ENCODE peak calls at places on chromosomes 5 and 9, in nine cellular contexts. One of them, this sample, is unnamed.
A peak's percentile ranks its signal among the peaks of the same experiment; 100 is the strongest.

GRCh38 chr5:168301593-168302388 is 10.3 kb downstream of the WWC1 start:
- DNase-seq in left lung: peak; percentile 50
- DNase-seq in mammary epithelial cell: peak; percentile 77
- DNase-seq in tibial nerve: no peak
- DNase-seq in heart right ventricle: no peak
- DNase-seq in thoracic aorta: no peak
- DNase-seq in keratinocyte: peak; percentile 71
- DNase-seq in CD4-positive, CD25-positive, alpha-beta regulatory T cell: no peak
- DNase-seq in spleen: no peak
- DNase-seq in this sample: no peak

GRCh38 chr9:111831371-111832108 is 36.8 kb upstream of the SHOC1 start:
- DNase-seq in left lung: no peak
- DNase-seq in mammary epithelial cell: peak; percentile 85
- DNase-seq in tibial nerve: no peak
- DNase-seq in heart right ventricle: no peak
- DNase-seq in thoracic aorta: no peak
- DNase-seq in keratinocyte: no peak
- DNase-seq in CD4-positive, CD25-positive, alpha-beta regulatory T cell: no peak
- DNase-seq in spleen: no peak
- DNase-seq in this sample: no peak

GRCh38 chr5:93100433-93100832 is 480.6 kb downstream of the NR2F1-AS1 start:
- DNase-seq in left lung: no peak
- DNase-seq in mammary epithelial cell: peak; percentile 23
- DNase-seq in tibial nerve: no peak
- DNase-seq in heart right ventricle: no peak
- DNase-seq in thoracic aorta: no peak
- DNase-seq in keratinocyte: no peak
- DNase-seq in CD4-positive, CD25-positive, alpha-beta regulatory T cell: no peak
- DNase-seq in spleen: no peak
- DNase-seq in this sample: no peak

GRCh38 chr9:136438909-136439549 is 616 bp downstream of the INPP5E start:
- DNase-seq in left lung: no peak
- DNase-seq in mammary epithelial cell: peak; percentile 59
- DNase-seq in tibial nerve: no peak
- DNase-seq in heart right ventricle: no peak
- DNase-seq in thoracic aorta: no peak
- DNase-seq in keratinocyte: no peak
- DNase-seq in CD4-positive, CD25-positive, alpha-beta regulatory T cell: peak; percentile 41
- DNase-seq in spleen: peak; percentile 87
- DNase-seq in this sample: no peak

GRCh38 chr9:126650830-126651341 is 37.2 kb downstream of the LMX1B start:
- DNase-seq in left lung: no peak
- DNase-seq in mammary epithelial cell: no peak
- DNase-seq in tibial nerve: no peak
- DNase-seq in heart right ventricle: no peak
- DNase-seq in thoracic aorta: no peak
- DNase-seq in keratinocyte: no peak
- DNase-seq in CD4-positive, CD25-positive, alpha-beta regulatory T cell: no peak
- DNase-seq in spleen: no peak
- DNase-seq in this sample: no peak

GRCh38 chr9:5042661-5043178 is 57.6 kb downstream of the JAK2 start:
- DNase-seq in left lung: no peak
- DNase-seq in mammary epithelial cell: no peak
- DNase-seq in tibial nerve: no peak
- DNase-seq in heart right ventricle: no peak
- DNase-seq in thoracic aorta: no peak
- DNase-seq in keratinocyte: no peak
- DNase-seq in CD4-positive, CD25-positive, alpha-beta regulatory T cell: peak; percentile 3
- DNase-seq in spleen: peak; percentile 70
- DNase-seq in this sample: no peak

GRCh38 chr5:176664886-176665285 is 17.6 kb downstream of the TSPAN17 start:
- DNase-seq in left lung: no peak
- DNase-seq in mammary epithelial cell: no peak
- DNase-seq in tibial nerve: no peak
- DNase-seq in heart right ventricle: no peak
- DNase-seq in thoracic aorta: no peak
- DNase-seq in keratinocyte: no peak
- DNase-seq in CD4-positive, CD25-positive, alpha-beta regulatory T cell: no peak
- DNase-seq in spleen: no peak
- DNase-seq in this sample: no peak

GRCh38 chr9:115604831-115605483 is 487.0 kb upstream of the TNC start:
- DNase-seq in left lung: no peak
- DNase-seq in mammary epithelial cell: peak; percentile 91
- DNase-seq in tibial nerve: no peak
- DNase-seq in heart right ventricle: peak; percentile 5
- DNase-seq in thoracic aorta: no peak
- DNase-seq in keratinocyte: peak; percentile 45
- DNase-seq in CD4-positive, CD25-positive, alpha-beta regulatory T cell: no peak
- DNase-seq in spleen: no peak
- DNase-seq in this sample: no peak

GRCh38 chr9:126474201-126474765 is 139.4 kb upstream of the LMX1B start:
- DNase-seq in left lung: no peak
- DNase-seq in mammary epithelial cell: no peak
- DNase-seq in tibial nerve: no peak
- DNase-seq in heart right ventricle: no peak
- DNase-seq in thoracic aorta: no peak
- DNase-seq in keratinocyte: no peak
- DNase-seq in CD4-positive, CD25-positive, alpha-beta regulatory T cell: no peak
- DNase-seq in spleen: no peak
- DNase-seq in this sample: no peak

GRCh38 chr9:16867571-16868311 is 2.7 kb downstream of the BNC2 start:
- DNase-seq in left lung: no peak
- DNase-seq in mammary epithelial cell: no peak
- DNase-seq in tibial nerve: peak; percentile 38
- DNase-seq in heart right ventricle: no peak
- DNase-seq in thoracic aorta: no peak
- DNase-seq in keratinocyte: peak; percentile 0
- DNase-seq in CD4-positive, CD25-positive, alpha-beta regulatory T cell: no peak
- DNase-seq in spleen: no peak
- DNase-seq in this sample: peak; percentile 29

GRCh38 chr9:29176231-29176630 is 1603.0 kb upstream of the C9orf72 start:
- DNase-seq in left lung: no peak
- DNase-seq in mammary epithelial cell: no peak
- DNase-seq in tibial nerve: no peak
- DNase-seq in heart right ventricle: no peak
- DNase-seq in thoracic aorta: no peak
- DNase-seq in keratinocyte: no peak
- DNase-seq in CD4-positive, CD25-positive, alpha-beta regulatory T cell: no peak
- DNase-seq in spleen: no peak
- DNase-seq in this sample: no peak

GRCh38 chr9:26261503-26262330 is 583.5 kb upstream of the TUSC1 start:
- DNase-seq in left lung: no peak
- DNase-seq in mammary epithelial cell: peak; percentile 64
- DNase-seq in tibial nerve: no peak
- DNase-seq in heart right ventricle: no peak
- DNase-seq in thoracic aorta: no peak
- DNase-seq in keratinocyte: no peak
- DNase-seq in CD4-positive, CD25-positive, alpha-beta regulatory T cell: no peak
- DNase-seq in spleen: no peak
- DNase-seq in this sample: no peak

GRCh38 chr9:6955251-6955921 is 197.6 kb downstream of the KDM4C start:
- DNase-seq in left lung: no peak
- DNase-seq in mammary epithelial cell: no peak
- DNase-seq in tibial nerve: no peak
- DNase-seq in heart right ventricle: no peak
- DNase-seq in thoracic aorta: no peak
- DNase-seq in keratinocyte: no peak
- DNase-seq in CD4-positive, CD25-positive, alpha-beta regulatory T cell: no peak
- DNase-seq in spleen: no peak
- DNase-seq in this sample: no peak

GRCh38 chr5:90939208-90939607 is 380.6 kb downstream of the ADGRV1 start:
- DNase-seq in left lung: no peak
- DNase-seq in mammary epithelial cell: no peak
- DNase-seq in tibial nerve: no peak
- DNase-seq in heart right ventricle: no peak
- DNase-seq in thoracic aorta: no peak
- DNase-seq in keratinocyte: no peak
- DNase-seq in CD4-positive, CD25-positive, alpha-beta regulatory T cell: no peak
- DNase-seq in spleen: no peak
- DNase-seq in this sample: no peak

GRCh38 chr5:78881884-78882283 is 103.2 kb downstream of the ARSB start:
- DNase-seq in left lung: no peak
- DNase-seq in mammary epithelial cell: no peak
- DNase-seq in tibial nerve: no peak
- DNase-seq in heart right ventricle: no peak
- DNase-seq in thoracic aorta: no peak
- DNase-seq in keratinocyte: no peak
- DNase-seq in CD4-positive, CD25-positive, alpha-beta regulatory T cell: no peak
- DNase-seq in spleen: no peak
- DNase-seq in this sample: no peak

GRCh38 chr5:42494414-42494813 is 71.2 kb downstream of the GHR start:
- DNase-seq in left lung: no peak
- DNase-seq in mammary epithelial cell: peak; percentile 29
- DNase-seq in tibial nerve: no peak
- DNase-seq in heart right ventricle: no peak
- DNase-seq in thoracic aorta: no peak
- DNase-seq in keratinocyte: no peak
- DNase-seq in CD4-positive, CD25-positive, alpha-beta regulatory T cell: no peak
- DNase-seq in spleen: no peak
- DNase-seq in this sample: no peak

DNA sequence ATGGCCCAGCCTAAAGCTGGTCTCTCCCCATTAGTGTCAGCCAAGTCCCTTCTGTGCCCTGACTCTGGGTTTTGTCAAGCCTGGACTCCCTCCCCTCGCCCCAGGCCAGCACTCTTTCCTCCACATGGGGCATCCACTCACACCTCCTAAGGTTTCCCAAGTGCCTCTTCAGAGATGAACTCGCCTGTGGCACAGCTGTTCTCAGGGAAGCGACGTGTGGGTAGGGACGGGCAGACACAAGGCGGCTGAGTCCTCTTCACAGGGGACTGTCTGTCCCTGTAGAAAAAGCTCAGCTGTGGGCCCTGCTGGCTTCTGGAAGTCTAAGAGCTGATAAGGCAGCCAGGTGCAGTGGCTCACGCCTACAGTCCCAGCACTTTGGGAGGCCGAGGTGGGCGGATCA is 78.5 kb downstream of the CACNA1B start:
- DNase-seq in left lung: no peak
- DNase-seq in mammary epithelial cell: no peak
- DNase-seq in tibial nerve: no peak
- DNase-seq in heart right ventricle: no peak
- DNase-seq in thoracic aorta: no peak
- DNase-seq in keratinocyte: no peak
- DNase-seq in CD4-positive, CD25-positive, alpha-beta regulatory T cell: no peak
- DNase-seq in spleen: no peak
- DNase-seq in this sample: no peak
- H3K9me3 ChIP-seq in left lung: no peaks in the 10 kb centered on the region
- H3K9me3 ChIP-seq in mammary epithelial cell: peaks cover 4% of the 10 kb centered on the region
- H3K9me3 ChIP-seq in tibial nerve: no peaks in the 10 kb centered on the region
- H3K9me3 ChIP-seq in heart right ventricle: no peaks in the 10 kb centered on the region
- H3K9me3 ChIP-seq in thoracic aorta: no peaks in the 10 kb centered on the region
- H3K9me3 ChIP-seq in keratinocyte: no peaks in the 10 kb centered on the region
- H3K9me3 ChIP-seq in CD4-positive, CD25-positive, alpha-beta regulatory T cell: no peaks in the 10 kb centered on the region
- H3K9me3 ChIP-seq in spleen: no peaks in the 10 kb centered on the region
- H3K9me3 ChIP-seq in this sample: no peaks in the 10 kb centered on the region

GRCh38 chr9:134604834-134605233 is 36.8 kb upstream of the COL5A1 start:
- DNase-seq in left lung: no peak
- DNase-seq in mammary epithelial cell: no peak
- DNase-seq in tibial nerve: peak; percentile 3
- DNase-seq in heart right ventricle: peak; percentile 1
- DNase-seq in thoracic aorta: no peak
- DNase-seq in keratinocyte: no peak
- DNase-seq in CD4-positive, CD25-positive, alpha-beta regulatory T cell: no peak
- DNase-seq in spleen: no peak
- DNase-seq in this sample: no peak

GRCh38 chr9:134607971-134608370 is 33.6 kb upstream of the COL5A1 start:
- DNase-seq in left lung: peak; percentile 16
- DNase-seq in mammary epithelial cell: no peak
- DNase-seq in tibial nerve: no peak
- DNase-seq in heart right ventricle: no peak
- DNase-seq in thoracic aorta: no peak
- DNase-seq in keratinocyte: no peak
- DNase-seq in CD4-positive, CD25-positive, alpha-beta regulatory T cell: no peak
- DNase-seq in spleen: no peak
- DNase-seq in this sample: no peak

GRCh38 chr9:134605351-134605968 is 36.1 kb upstream of the COL5A1 start:
- DNase-seq in left lung: no peak
- DNase-seq in mammary epithelial cell: no peak
- DNase-seq in tibial nerve: peak; percentile 3
- DNase-seq in heart right ventricle: peak; percentile 3
- DNase-seq in thoracic aorta: no peak
- DNase-seq in keratinocyte: no peak
- DNase-seq in CD4-positive, CD25-positive, alpha-beta regulatory T cell: no peak
- DNase-seq in spleen: no peak
- DNase-seq in this sample: no peak

GRCh38 chr9:134606951-134607733 is 34.5 kb upstream of the COL5A1 start:
- DNase-seq in left lung: no peak
- DNase-seq in mammary epithelial cell: no peak
- DNase-seq in tibial nerve: no peak
- DNase-seq in heart right ventricle: peak; percentile 3
- DNase-seq in thoracic aorta: no peak
- DNase-seq in keratinocyte: no peak
- DNase-seq in CD4-positive, CD25-positive, alpha-beta regulatory T cell: no peak
- DNase-seq in spleen: peak; percentile 38
- DNase-seq in this sample: no peak

GRCh38 chr9:134605969-134606363 is 35.6 kb upstream of the COL5A1 start:
- DNase-seq in left lung: no peak
- DNase-seq in mammary epithelial cell: no peak
- DNase-seq in tibial nerve: no peak
- DNase-seq in heart right ventricle: no peak
- DNase-seq in thoracic aorta: no peak
- DNase-seq in keratinocyte: no peak
- DNase-seq in CD4-positive, CD25-positive, alpha-beta regulatory T cell: no peak
- DNase-seq in spleen: no peak
- DNase-seq in this sample: no peak
- H3K9me3 ChIP-seq in left lung: no peaks in the 10 kb centered on the region
- H3K9me3 ChIP-seq in mammary epithelial cell: peaks cover 7% of the 10 kb centered on the region
- H3K9me3 ChIP-seq in tibial nerve: no peaks in the 10 kb centered on the region
- H3K9me3 ChIP-seq in heart right ventricle: no peaks in the 10 kb centered on the region
- H3K9me3 ChIP-seq in thoracic aorta: no peaks in the 10 kb centered on the region
- H3K9me3 ChIP-seq in keratinocyte: peaks cover 2% of the 10 kb centered on the region
- H3K9me3 ChIP-seq in CD4-positive, CD25-positive, alpha-beta regulatory T cell: no peaks in the 10 kb centered on the region
- H3K9me3 ChIP-seq in spleen: peaks cover 5% of the 10 kb centered on the region
- H3K9me3 ChIP-seq in this sample: no peaks in the 10 kb centered on the region

GRCh38 chr5:179124853-179125788 is 64.9 kb downstream of the ZNF354C start:
- DNase-seq in left lung: peak; percentile 21
- DNase-seq in mammary epithelial cell: no peak
- DNase-seq in tibial nerve: no peak
- DNase-seq in heart right ventricle: no peak
- DNase-seq in thoracic aorta: no peak
- DNase-seq in keratinocyte: no peak
- DNase-seq in CD4-positive, CD25-positive, alpha-beta regulatory T cell: no peak
- DNase-seq in spleen: peak; percentile 57
- DNase-seq in this sample: no peak
- H3K9me3 ChIP-seq in left lung: peaks cover 59% of the 10 kb centered on the region
- H3K9me3 ChIP-seq in mammary epithelial cell: peaks cover 74% of the 10 kb centered on the region
- H3K9me3 ChIP-seq in tibial nerve: no peaks in the 10 kb centered on the region
- H3K9me3 ChIP-seq in heart right ventricle: peaks cover 3% of the 10 kb centered on the region
- H3K9me3 ChIP-seq in thoracic aorta: no peaks in the 10 kb centered on the region
- H3K9me3 ChIP-seq in keratinocyte: peaks cover 16% of the 10 kb centered on the region
- H3K9me3 ChIP-seq in CD4-positive, CD25-positive, alpha-beta regulatory T cell: no peaks in the 10 kb centered on the region
- H3K9me3 ChIP-seq in spleen: peaks cover 44% of the 10 kb centered on the region
- H3K9me3 ChIP-seq in this sample: no peaks in the 10 kb centered on the region

DNA sequence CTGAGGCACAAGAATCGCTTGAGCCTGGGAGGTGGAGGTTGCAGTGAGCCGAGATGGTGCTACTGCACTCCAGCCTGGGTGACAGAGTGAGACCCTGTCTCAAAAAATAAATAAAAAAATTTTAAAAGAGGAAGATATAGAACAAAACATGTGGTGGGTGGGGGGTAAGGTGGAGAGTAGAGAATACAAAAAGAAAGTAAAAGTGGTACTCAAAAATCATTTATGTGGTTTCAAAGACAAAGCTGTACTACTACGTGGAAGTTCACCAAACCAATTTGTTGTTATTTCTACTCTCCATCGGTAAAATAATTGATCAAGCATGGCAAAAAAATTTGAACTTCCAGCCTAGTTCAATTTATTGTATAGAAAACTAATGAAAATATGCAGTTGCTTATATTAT is 8.0 kb upstream of the OR13C3 start:
- DNase-seq in left lung: no peak
- DNase-seq in mammary epithelial cell: no peak
- DNase-seq in tibial nerve: no peak
- DNase-seq in heart right ventricle: no peak
- DNase-seq in thoracic aorta: no peak
- DNase-seq in keratinocyte: no peak
- DNase-seq in CD4-positive, CD25-positive, alpha-beta regulatory T cell: no peak
- DNase-seq in spleen: no peak
- DNase-seq in this sample: no peak
- H3K9me3 ChIP-seq in left lung: no peaks in the 10 kb centered on the region
- H3K9me3 ChIP-seq in mammary epithelial cell: no peaks in the 10 kb centered on the region
- H3K9me3 ChIP-seq in tibial nerve: no peaks in the 10 kb centered on the region
- H3K9me3 ChIP-seq in heart right ventricle: no peaks in the 10 kb centered on the region
- H3K9me3 ChIP-seq in thoracic aorta: no peaks in the 10 kb centered on the region
- H3K9me3 ChIP-seq in keratinocyte: no peaks in the 10 kb centered on the region
- H3K9me3 ChIP-seq in CD4-positive, CD25-positive, alpha-beta regulatory T cell: no peaks in the 10 kb centered on the region
- H3K9me3 ChIP-seq in spleen: no peaks in the 10 kb centered on the region
- H3K9me3 ChIP-seq in this sample: no peaks in the 10 kb centered on the region